ENCODE peak calls at places on chromosomes 13 and 19, in seven cellular contexts. Q is A549, E is Panc1, F is HCT116, O is K562, L is SK-N-SH, I is GM12878. A is an unnamed sample.
A peak's percentile ranks its signal among the peaks of the same experiment; 100 is the strongest.

GRCh38 chr13:80256352-80256932 is 84.5 kb downstream of the SPRY2 start:
- DNase-seq in F (no peak), I (no peak), Q (no peak), E (no peak), L (no peak), O (no peak), A (no peak)

GRCh38 chr13:105442941-105443340 is 1092.5 kb downstream of the EFNB2 start:
- DNase-seq in E (peak; percentile 0), F (peak; percentile 87), Q (peak; percentile 87), L (no peak), I (no peak), O (no peak), A (no peak)

GRCh38 chr19:35260694-35261304 is 8.0 kb upstream of the USF2 start:
- DNase-seq in L (no peak), O (no peak), F (no peak), I (no peak), E (no peak), Q (no peak), A (no peak)

GRCh38 chr13:49633687-49634086 is 5.4 kb downstream of the ARL11 start:
- DNase-seq in O (no peak), E (no peak), F (no peak), I (no peak), L (no peak), Q (no peak), A (no peak)

GRCh38 chr19:49579193-49579592 is 1.2 kb downstream of the NOSIP start:
- DNase-seq in I (no peak), O (no peak), F (no peak), Q (no peak), E (no peak), L (no peak), A (no peak)

GRCh38 chr19:45200614-45201013 is 22.0 kb downstream of the BLOC1S3 start:
- DNase-seq in E (no peak), O (peak; percentile 73), L (no peak), Q (peak; percentile 74), I (no peak), F (no peak), A (no peak)

GRCh38 chr13:29448124-29448685 is 147.3 kb downstream of the SLC7A1 start:
- DNase-seq in I (no peak), L (no peak), F (no peak), E (no peak), Q (no peak), O (no peak), A (peak; percentile 57)

GRCh38 chr19:56014765-56015164 is 28.2 kb downstream of the NLRP5 start:
- DNase-seq in Q (no peak), L (no peak), F (no peak), I (no peak), O (no peak), E (no peak), A (no peak)

GRCh38 chr19:10219678-10220077 is 11.5 kb downstream of the S1PR2 start:
- DNase-seq in E (no peak), F (no peak), L (no peak), I (peak; percentile 88), Q (peak; percentile 61), O (peak; percentile 65), A (no peak)

GRCh38 chr19:49362926-49363264 is 679 bp upstream of the TEAD2 start:
- DNase-seq in E (no peak), I (no peak), O (no peak), Q (no peak), F (no peak), L (peak; percentile 48), A (no peak)

GRCh38 chr19:16320987-16321386 is 3.6 kb upstream of the KLF2 start:
- DNase-seq in L (no peak), O (no peak), I (no peak), E (no peak), Q (no peak), F (no peak), A (no peak)

GRCh38 chr19:49823472-49823871 is 5.4 kb downstream of the MED25 start:
- DNase-seq in L (no peak), I (no peak), O (no peak), E (no peak), F (no peak), Q (no peak), A (no peak)

GRCh38 chr13:59038824-59039223 is 1124.9 kb downstream of the DIAPH3 start:
- DNase-seq in Q (peak; percentile 2), F (no peak), E (no peak), L (no peak), O (no peak), I (no peak), A (no peak)

GRCh38 chr13:95924389-95924994 is 128.7 kb downstream of the UGGT2 start:
- DNase-seq in Q (peak; percentile 61), F (peak; percentile 16), L (no peak), O (no peak), E (peak; percentile 7), I (no peak), A (peak; percentile 91)

GRCh38 chr19:39369200-39369599 is 21.7 kb downstream of the PAF1 start:
- DNase-seq in L (no peak), I (no peak), F (no peak), E (no peak), O (no peak), Q (no peak), A (no peak)

GRCh38 chr13:109383683-109384082 is 402.7 kb downstream of the IRS2 start:
- DNase-seq in L (no peak), E (no peak), F (no peak), Q (no peak), I (no peak), O (no peak), A (no peak)

GRCh38 chr19:4933528-4933927 is 24.2 kb downstream of the UHRF1 start:
- DNase-seq in L (no peak), Q (no peak), F (no peak), E (no peak), O (no peak), I (no peak), A (no peak)

GRCh38 chr13:109779074-109779473 is 7.3 kb downstream of the IRS2 start:
- DNase-seq in F (no peak), O (no peak), E (no peak), L (peak; percentile 36), I (no peak), Q (no peak), A (peak; percentile 52)

GRCh38 chr13:98004107-98004506 is 50.6 kb downstream of the IPO5 start:
- DNase-seq in E (no peak), L (no peak), Q (no peak), O (no peak), I (no peak), F (no peak), A (no peak)

GRCh38 chr19:33724021-33724722 is 72.5 kb upstream of the KCTD15 start:
- DNase-seq in F (no peak), L (no peak), E (no peak), O (no peak), I (no peak), Q (no peak), A (no peak)

GRCh38 chr19:495440-496332 is 600 bp upstream of the MADCAM1 start:
- DNase-seq in I (no peak), O (peak; percentile 66), E (no peak), Q (peak; percentile 86), F (no peak), L (peak; percentile 84), A (peak; percentile 21)

GRCh38 chr19:17726136-17726741 is 7.0 kb downstream of the MAP1S start:
- DNase-seq in Q (no peak), O (no peak), L (no peak), F (no peak), E (no peak), I (no peak), A (no peak)

GRCh38 chr19:55642153-55643002 is 1.1 kb upstream of the ZNF581 start:
- DNase-seq in Q (no peak), I (no peak), O (peak; percentile 53), F (no peak), E (no peak), L (peak; percentile 47), A (no peak)

GRCh38 chr13:82747948-82748347 is 1134.3 kb downstream of the SLITRK1 start:
- DNase-seq in O (no peak), I (no peak), F (no peak), Q (no peak), E (no peak), L (no peak), A (no peak)
- TF ChIP-seq REST in O (no peak), I (no peak), F (no peak), Q (no peak), E (no peak), L (no peak), A (no peak)

DNA sequence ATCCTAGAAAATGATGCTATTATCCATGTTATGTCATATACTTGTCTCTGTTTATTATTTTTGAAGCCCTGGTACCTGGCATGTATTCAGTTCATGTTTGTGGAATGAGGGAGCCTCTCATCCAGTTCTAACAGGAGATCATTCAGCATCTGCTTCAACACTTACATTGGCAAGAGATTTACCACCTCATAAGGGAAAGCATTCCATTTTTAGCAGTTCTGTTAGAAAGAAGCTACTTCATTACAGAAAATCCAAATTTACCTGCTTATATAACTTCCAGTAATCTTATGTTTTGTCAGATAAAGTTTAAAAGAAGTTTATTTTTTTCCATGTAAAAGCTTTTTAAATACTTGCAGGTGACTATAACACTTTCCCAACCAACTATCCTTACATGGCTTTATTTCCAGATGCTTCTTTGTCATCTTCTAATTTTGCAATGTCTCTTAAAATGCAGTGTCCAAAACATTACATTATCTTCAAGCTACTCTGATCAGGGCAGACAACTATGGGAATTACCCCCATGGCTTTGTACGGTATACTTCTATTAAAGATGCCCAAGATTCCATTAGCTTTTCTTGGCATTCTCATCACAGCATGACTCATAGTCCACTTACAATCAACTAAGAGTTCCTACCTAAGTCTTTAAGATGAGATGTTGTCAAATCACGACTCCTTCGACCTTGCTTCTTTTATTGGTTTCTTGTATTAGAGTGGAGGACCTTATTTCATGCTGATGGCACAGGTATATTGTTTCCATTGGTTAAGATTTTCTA is 262.1 kb downstream of the PCDH9 start:
- DNase-seq in Q (no peak), O (no peak), E (no peak), L (no peak), F (no peak), I (no peak), A (no peak)
- TF ChIP-seq REST in Q (no peak), O (no peak), E (no peak), L (no peak), F (no peak), I (no peak), A (no peak)

GRCh38 chr13:39415403-39415802 is 187.6 kb downstream of the LHFPL6 start:
- DNase-seq in L (peak; percentile 30), O (no peak), Q (peak; percentile 24), I (no peak), F (peak; percentile 15), E (no peak), A (no peak)
- TF ChIP-seq REST in L (no peak), O (no peak), Q (no peak), I (no peak), F (no peak), E (no peak), A (no peak)

GRCh38 chr13:47289578-47289977 is 392.7 kb upstream of the HTR2A start:
- DNase-seq in F (no peak), O (no peak), E (no peak), Q (no peak), I (no peak), L (no peak), A (no peak)
- TF ChIP-seq REST in F (no peak), O (no peak), E (no peak), Q (no peak), I (no peak), L (no peak), A (no peak)